ENCODE peak calls at places on chromosomes 2 and 18, in five cellular contexts. V is CD8-positive, alpha-beta T cell; J is fibroblast of villous mesenchyme; X is foreskin fibroblast; L is psoas muscle. C is an unnamed sample.

GRCh38 chr18:68489018-68489792 is 225.7 kb downstream of the TMX3 start:
- DNase-seq in V (no peak), J (peak), X (no peak), L (no peak), C (no peak)

GRCh38 chr18:78603584-78603983 is 376.0 kb upstream of the SALL3 start:
- DNase-seq in V (no peak), J (no peak), X (no peak), L (no peak), C (no peak)

GRCh38 chr2:109466674-109467575 is 146.8 kb downstream of the SEPTIN10 start:
- DNase-seq in V (no peak), J (peak), X (peak), L (no peak), C (no peak)

GRCh38 chr2:216774620-216775019 is 79.3 kb upstream of the IGFBP5 start:
- DNase-seq in V (no peak), J (peak), X (peak), L (peak), C (no peak)

GRCh38 chr2:239561448-239562001 is 160.7 kb upstream of the HDAC4 start:
- DNase-seq in V (no peak), J (peak), X (peak), L (peak), C (no peak)

GRCh38 chr18:58211510-58211909 is 167.5 kb downstream of the NEDD4L start:
- DNase-seq in V (no peak), J (no peak), X (no peak), L (no peak), C (no peak)

GRCh38 chr18:62284637-62285036 is 40.5 kb upstream of the TNFRSF11A start:
- DNase-seq in V (no peak), J (no peak), X (no peak), L (no peak), C (no peak)

GRCh38 chr2:64750001-64750816 is 96.5 kb upstream of the SERTAD2 start:
- DNase-seq in V (peak), J (peak), X (peak), L (peak), C (peak)

GRCh38 chr18:805755-806110 is 6.3 kb downstream of the YES1 start:
- DNase-seq in V (no peak), J (no peak), X (no peak), L (no peak), C (peak)
- H3K4me3 ChIP-seq in V (peak), J (no peak), X (no peak), L (no peak), C (peak)

GRCh38 chr2:15568874-15569273 is 7.7 kb upstream of the NBAS start:
- DNase-seq in V (no peak), J (no peak), X (no peak), L (no peak), C (no peak)
- TF ChIP-seq CTCF in V (no peak), J (no peak), X (no peak), L (no peak), C (no peak)

DNA sequence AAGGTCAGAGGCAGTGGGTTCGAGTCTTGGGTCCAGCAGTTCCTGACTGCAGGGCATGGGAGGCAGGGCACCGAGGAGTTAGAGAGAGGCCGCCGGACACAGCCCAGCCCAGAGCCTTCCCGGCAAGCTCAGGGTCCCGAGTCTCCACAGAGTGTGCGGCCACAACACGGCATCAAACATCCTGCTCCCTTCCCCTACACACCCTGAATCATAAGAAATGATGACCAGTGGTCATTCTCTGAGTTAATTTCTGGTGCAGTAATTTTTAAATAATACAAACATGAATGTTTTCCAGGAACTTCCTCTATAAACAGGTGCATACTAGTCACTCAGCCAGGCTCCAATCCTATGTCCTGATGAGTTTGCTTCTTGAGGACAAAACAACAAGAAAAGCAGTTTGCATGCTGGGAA is 118.0 kb downstream of the PXDN start:
- DNase-seq in V (no peak), J (peak), X (no peak), L (no peak), C (no peak)
- H3K4me3 ChIP-seq in V (no peak), J (no peak), X (no peak), L (no peak), C (no peak)

GRCh38 chr18:63974991-63975390 is 5.1 kb downstream of the SERPINB8 start:
- DNase-seq in V (no peak), J (peak), X (no peak), L (no peak), C (peak)
- TF ChIP-seq CTCF in V (no peak), J (peak), X (peak), L (no peak), C (peak)

DNA sequence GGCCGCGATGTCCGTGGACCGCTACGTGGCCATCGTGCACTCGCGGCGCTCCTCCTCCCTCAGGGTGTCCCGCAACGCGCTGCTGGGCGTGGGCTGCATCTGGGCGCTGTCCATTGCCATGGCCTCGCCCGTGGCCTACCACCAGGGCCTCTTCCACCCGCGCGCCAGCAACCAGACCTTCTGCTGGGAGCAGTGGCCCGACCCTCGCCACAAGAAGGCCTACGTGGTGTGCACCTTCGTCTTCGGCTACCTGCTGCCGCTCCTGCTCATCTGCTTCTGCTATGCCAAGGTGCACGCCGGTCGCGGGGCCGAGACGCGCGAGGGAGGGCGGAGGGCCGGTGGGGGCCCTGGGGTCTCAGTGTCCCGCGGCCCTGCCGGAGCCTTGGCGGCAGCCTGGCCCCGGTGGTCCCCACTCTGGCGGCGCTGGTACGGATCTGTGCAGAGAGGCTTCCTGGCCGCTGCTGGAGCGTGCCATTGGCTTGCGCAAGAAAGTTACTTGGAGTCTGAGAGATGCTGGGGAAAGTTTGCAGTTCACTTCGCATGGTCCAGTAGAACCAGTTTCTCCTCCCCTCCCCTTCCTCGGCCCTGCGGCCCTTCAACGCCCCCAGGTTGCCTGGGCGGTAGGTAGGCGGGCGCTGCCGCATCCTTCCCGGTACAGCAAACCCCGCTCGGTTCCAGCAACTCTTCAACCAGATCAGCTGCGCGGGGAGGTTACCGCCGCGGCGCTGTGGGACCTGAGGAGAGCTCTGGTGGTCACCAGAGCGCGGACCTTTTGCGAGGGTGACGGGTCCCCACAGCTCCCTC is 1.5 kb downstream of the GALR1 start:
- DNase-seq in V (no peak), J (no peak), X (no peak), L (no peak), C (no peak)
- H3K4me3 ChIP-seq in V (no peak), J (no peak), X (no peak), L (peak), C (no peak)

DNA sequence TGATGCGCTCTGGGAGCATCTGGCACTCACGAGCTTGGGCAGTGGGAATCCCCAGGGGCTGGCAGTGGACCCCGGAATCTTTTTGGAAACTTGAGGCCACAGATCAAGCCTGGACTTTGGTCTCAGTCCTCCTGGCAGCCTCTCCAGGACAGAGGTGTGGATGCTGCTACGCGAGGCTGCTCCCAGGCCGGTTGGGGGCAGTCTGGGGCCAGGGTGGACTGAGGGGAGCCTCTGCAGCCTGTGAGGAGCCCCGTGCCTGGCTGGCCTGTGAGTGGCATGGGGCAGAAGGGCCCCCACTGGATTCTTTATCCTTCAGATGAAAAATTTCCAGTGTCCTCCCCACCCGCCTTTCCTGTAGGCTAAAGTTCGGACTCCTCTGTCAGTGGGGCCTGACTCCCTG is 12.7 kb upstream of the DES start:
- DNase-seq in V (no peak), J (no peak), X (no peak), L (peak), C (no peak)
- TF ChIP-seq CTCF in V (no peak), J (peak), X (no peak), L (peak), C (no peak)

DNA sequence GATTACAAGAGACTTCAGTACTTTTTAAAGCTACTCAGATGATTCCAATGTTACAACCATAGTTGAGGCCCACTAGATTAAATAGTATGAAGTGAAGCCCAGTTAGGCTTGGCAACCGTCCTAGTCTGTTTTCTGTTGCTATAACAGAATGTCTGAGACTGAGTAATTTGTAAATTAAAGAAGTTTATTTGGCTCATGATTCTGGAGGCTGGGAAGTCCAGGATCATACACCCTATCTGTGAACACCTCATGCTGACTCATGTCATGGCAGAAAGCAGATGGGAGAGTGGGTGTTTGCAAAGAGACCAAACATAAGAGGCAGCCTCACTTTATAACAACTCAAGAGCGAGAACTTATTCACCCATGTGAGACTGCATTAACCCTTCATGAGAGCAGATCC is 63.1 kb downstream of the CCDC150 start:
- DNase-seq in V (no peak), J (no peak), X (no peak), L (no peak), C (no peak)
- H3K4me3 ChIP-seq in V (no peak), J (no peak), X (no peak), L (no peak), C (no peak)

DNA sequence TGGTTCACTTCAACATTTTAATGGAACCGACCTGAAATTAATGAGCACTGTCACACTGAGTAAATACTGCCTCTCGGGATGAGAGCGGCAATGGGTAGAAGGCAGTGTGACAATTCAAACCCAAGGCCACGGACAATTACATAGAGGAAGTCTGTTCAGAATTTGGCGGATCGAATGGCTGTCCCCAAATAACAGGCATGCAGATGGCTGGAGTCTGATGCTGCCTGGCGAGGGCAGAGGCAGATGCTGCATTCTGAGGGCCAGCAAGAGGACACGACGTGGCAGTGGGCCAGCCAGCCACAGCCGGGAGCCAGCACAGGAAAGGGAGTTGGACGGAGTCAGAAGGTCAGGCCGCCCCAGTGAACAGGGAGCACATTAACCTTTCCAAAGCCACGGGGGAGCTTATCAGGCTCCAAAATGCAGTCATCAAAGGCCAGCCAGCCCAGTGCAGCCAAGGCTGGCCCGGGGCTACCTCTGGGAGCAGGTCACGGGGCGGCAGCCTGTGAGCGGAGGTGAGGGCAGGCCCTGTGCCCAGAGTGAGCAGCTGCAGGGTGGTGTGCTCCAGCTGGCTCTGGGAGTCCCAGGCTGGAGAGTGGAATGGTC is 146.7 kb upstream of the REV1 start:
- DNase-seq in V (no peak), J (no peak), X (no peak), L (peak), C (no peak)
- TF ChIP-seq CTCF in V (no peak), J (no peak), X (no peak), L (no peak), C (no peak)

C was measured in GM12865.